ENCODE peak calls at places on chromosomes 4 and X, in four cellular contexts. Y is AG09309, T is type B pancreatic cell, X is GM10248. B is an unnamed sample.

GRCh38 chr4:147825451-147826287 is 93.8 kb downstream of the ARHGAP10 start:
- DNase-seq in X (no peak), T (no peak), Y (no peak), B (no peak)

GRCh38 chr4:40897557-40898203 is 147.9 kb downstream of the NSUN7 start:
- DNase-seq in Y (no peak), X (peak), T (peak), B (peak)

GRCh38 chr4:91422011-91422410 is 881.8 kb upstream of the GRID2 start:
- DNase-seq in X (no peak), Y (no peak), T (no peak), B (no peak)

GRCh38 chrX:102976793-102977495 is 39.9 kb downstream of the RAB40AL start:
- DNase-seq in X (no peak), T (no peak), Y (peak), B (no peak)

GRCh38 chrX:100659431-100660137 is 15.6 kb downstream of the SRPX2 start:
- DNase-seq in T (no peak), Y (no peak), X (no peak), B (no peak)

GRCh38 chr4:92265066-92265465 is 38.7 kb upstream of the GRID2 start:
- DNase-seq in T (no peak), Y (no peak), X (no peak), B (no peak)

GRCh38 chr4:102352774-102353173 is 7.5 kb upstream of the SLC39A8 start:
- DNase-seq in X (no peak), T (no peak), Y (no peak), B (no peak)

GRCh38 chrX:133364201-133364600 is 51.1 kb downstream of the GPC4 start:
- DNase-seq in Y (no peak), T (no peak), X (no peak), B (no peak)

GRCh38 chrX:134907302-134907701 is 83.5 kb upstream of the SMIM10 start:
- DNase-seq in Y (no peak), X (no peak), T (no peak), B (no peak)

GRCh38 chr4:79446145-79446544 is 38.1 kb upstream of the GK2 start:
- DNase-seq in Y (no peak), T (no peak), X (no peak), B (no peak)

DNA sequence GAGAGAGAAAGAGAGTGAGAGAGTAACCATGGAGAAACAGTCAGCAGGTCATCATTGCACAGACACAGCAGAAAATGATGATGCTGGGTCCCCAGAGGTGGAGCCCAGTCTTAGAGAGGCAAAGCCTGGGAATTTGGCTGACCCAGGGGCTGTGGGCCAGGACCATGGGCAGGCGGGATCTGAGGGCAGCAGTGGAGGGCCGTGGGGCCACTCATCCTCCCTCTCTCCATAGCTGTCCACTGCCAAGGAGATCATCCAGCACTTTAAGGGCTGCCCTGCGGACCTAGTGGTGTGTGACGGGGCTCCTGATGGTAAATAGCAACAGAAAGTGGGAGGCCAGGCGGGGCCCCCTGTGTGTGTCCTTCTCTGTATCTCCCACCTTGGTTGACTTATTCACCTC is 2.8 kb downstream of the FTSJ1 start:
- DNase-seq in Y (no peak), X (no peak), T (no peak), B (no peak)
- TF ChIP-seq CTCF in Y (no peak), X (no peak), T (no peak), B (no peak)

DNA sequence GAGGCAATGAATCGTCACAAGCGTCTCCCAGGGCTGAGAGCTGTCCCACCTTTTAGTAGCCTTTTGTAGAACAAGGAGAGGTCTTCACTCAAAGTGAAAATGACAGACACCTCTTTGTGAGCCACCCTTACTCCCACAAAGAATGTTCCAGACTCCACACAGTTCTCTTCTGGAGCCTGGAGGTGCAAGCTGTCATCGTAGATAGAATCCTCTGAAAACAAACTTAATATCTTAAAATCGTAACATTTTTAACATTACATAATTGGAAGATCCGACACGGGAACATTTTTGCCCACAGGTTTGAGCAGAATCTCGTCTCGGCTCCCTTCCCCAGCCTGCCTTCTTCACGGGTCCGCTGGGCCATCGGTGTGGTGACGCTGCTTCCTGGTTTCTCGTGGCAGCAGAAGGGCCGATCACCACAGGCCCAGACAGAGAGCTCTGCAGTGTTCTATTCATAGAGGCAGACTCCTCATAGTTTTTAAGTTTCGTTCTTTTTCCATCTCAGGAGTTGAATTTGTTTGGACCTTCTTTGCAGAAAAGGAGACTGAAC is 27.7 kb downstream of the WFS1 start:
- DNase-seq in Y (no peak), T (no peak), X (no peak), B (no peak)
- TF ChIP-seq CTCF in Y (no peak), T (no peak), X (no peak), B (no peak)

DNA sequence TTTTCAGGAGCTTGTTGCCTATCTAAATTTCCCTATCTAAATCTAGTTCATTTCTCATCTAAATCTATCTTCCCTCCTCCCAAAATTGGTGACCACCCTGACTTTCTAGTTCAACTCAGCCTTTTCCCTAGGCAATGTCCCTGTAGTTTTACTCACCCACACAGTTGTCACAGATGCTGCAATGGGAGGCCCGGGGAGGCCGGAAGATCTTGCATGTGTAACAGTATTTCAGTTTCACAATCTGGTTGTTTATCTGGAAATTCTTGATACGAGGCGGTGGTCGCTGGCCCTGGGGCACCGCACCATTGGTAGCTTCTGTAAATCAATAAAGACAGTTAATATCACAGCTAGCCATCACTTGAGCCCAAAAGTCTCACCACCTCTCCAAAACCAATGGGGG is 20.2 kb downstream of the ZDHHC9 start:
- DNase-seq in T (no peak), X (no peak), Y (no peak), B (no peak)
- TF ChIP-seq CTCF in T (no peak), X (no peak), Y (no peak), B (no peak)

GRCh38 chr4:145609494-145610427 is 9.4 kb upstream of the MMAA start:
- DNase-seq in T (no peak), X (peak), Y (peak), B (peak)
- TF ChIP-seq CTCF in T (peak), X (peak), Y (peak), B (peak)

GRCh38 chr4:182206266-182206665 is 36.9 kb upstream of the TENM3 start:
- DNase-seq in T (no peak), X (no peak), Y (no peak), B (no peak)

GRCh38 chr4:182204042-182204441 is 39.2 kb upstream of the TENM3 start:
- DNase-seq in Y (no peak), X (no peak), T (no peak), B (no peak)

GRCh38 chr4:182202650-182203049 is 40.6 kb upstream of the TENM3 start:
- DNase-seq in T (no peak), Y (no peak), X (no peak), B (no peak)

GRCh38 chr4:182206916-182207315 is 36.3 kb upstream of the TENM3 start:
- DNase-seq in X (no peak), Y (no peak), T (no peak), B (no peak)

GRCh38 chr4:182205293-182205692 is 37.9 kb upstream of the TENM3 start:
- DNase-seq in T (no peak), Y (no peak), X (no peak), B (no peak)
- TF ChIP-seq CTCF in T (no peak), Y (no peak), X (no peak), B (no peak)

GRCh38 chrX:153929576-153929975 is 3.5 kb upstream of the ARHGAP4 start:
- DNase-seq in X (no peak), T (no peak), Y (no peak), B (no peak)

GRCh38 chrX:153928846-153929245 is 2.8 kb upstream of the ARHGAP4 start:
- DNase-seq in T (no peak), Y (no peak), X (no peak), B (no peak)

GRCh38 chrX:153927686-153927935 is 1.5 kb upstream of the ARHGAP4 start:
- DNase-seq in T (no peak), X (no peak), Y (no peak), B (no peak)

GRCh38 chrX:153926863-153927685 is 1.0 kb upstream of the ARHGAP4 start:
- DNase-seq in T (no peak), X (peak), Y (no peak), B (no peak)

GRCh38 chrX:153927936-153928760 is 2.1 kb upstream of the ARHGAP4 start:
- DNase-seq in T (peak), Y (peak), X (peak), B (peak)
- TF ChIP-seq CTCF in T (no peak), Y (peak), X (no peak), B (no peak)

GRCh38 chr4:1945912-1946311 is 62.9 kb downstream of the NELFA start:
- DNase-seq in X (no peak), T (no peak), Y (no peak), B (no peak)

GRCh38 chr4:1952046-1952700 is 56.6 kb downstream of the NELFA start:
- DNase-seq in X (no peak), T (no peak), Y (no peak), B (no peak)

GRCh38 chr4:1950369-1950768 is 58.4 kb downstream of the NELFA start:
- DNase-seq in X (no peak), Y (no peak), T (no peak), B (no peak)

GRCh38 chr4:1948232-1948631 is 60.5 kb downstream of the NELFA start:
- DNase-seq in Y (no peak), X (no peak), T (no peak), B (no peak)

GRCh38 chr4:1948892-1949436 is 59.8 kb downstream of the NELFA start:
- DNase-seq in Y (no peak), X (no peak), T (no peak), B (no peak)
- TF ChIP-seq CTCF in Y (no peak), X (no peak), T (no peak), B (no peak)

DNA sequence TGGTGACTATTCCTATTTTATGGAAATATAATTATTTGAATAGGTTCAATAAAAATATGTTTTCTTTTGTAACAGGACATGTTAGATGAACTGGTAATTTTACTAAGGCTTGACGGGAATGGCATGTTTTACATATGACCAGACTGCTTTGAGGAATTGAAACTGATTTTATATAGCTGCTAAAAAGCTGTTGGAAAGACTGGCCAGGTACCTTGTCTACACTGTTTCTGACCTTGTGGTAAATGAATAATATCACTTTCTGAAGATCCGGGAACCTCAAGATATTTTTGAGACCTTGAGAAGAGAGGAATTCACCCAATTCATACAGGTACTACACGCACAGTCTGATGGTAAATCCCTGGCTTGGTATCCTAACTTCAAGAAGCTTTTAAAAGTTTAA is 42.1 kb upstream of the USP46 start:
- DNase-seq in X (peak), T (no peak), Y (no peak), B (no peak)
- TF ChIP-seq CTCF in X (no peak), T (no peak), Y (no peak), B (no peak)

GRCh38 chr4:123397276-123398150 is 918 bp downstream of the SPRY1 start:
- DNase-seq in Y (no peak), T (peak), X (peak), B (peak)

GRCh38 chr4:123396294-123397275 is at the start of gene SPRY1:
- DNase-seq in T (peak), X (peak), Y (no peak), B (peak)

GRCh38 chr4:123398151-123398802 is 1.7 kb downstream of the SPRY1 start:
- DNase-seq in Y (no peak), X (peak), T (peak), B (peak)

GRCh38 chr4:123399638-123400358 is 3.2 kb downstream of the SPRY1 start:
- DNase-seq in T (no peak), X (no peak), Y (no peak), B (no peak)

GRCh38 chr4:123398803-123399637 is 2.4 kb downstream of the SPRY1 start:
- DNase-seq in T (peak), Y (no peak), X (peak), B (peak)
- TF ChIP-seq CTCF in T (peak), Y (peak), X (peak), B (no peak)